ENCODE peak calls at places on chromosomes 16 and 17, in seven cellular contexts. Y is right atrium auricular region; S is T follicular helper cell; P is stimulated activated CD4-positive, alpha-beta T cell treated with anti-CD3 and anti-CD28 coated beads, Interleukin-2, amount 100 ng/mL, for 4 hours; W is NCI-H1105; L is HS-5; N is HEK293T. I is an unnamed sample.

GRCh38 chr17:40224707-40225092 is 5.6 kb downstream of the WIPF2 start:
- DNase-seq in W (no peak), Y (peak; percentile 88), S (no peak), P (no peak), L (no peak), N (no peak), I (no peak)

GRCh38 chr16:10561001-10561400 is 19.4 kb downstream of the EMP2 start:
- DNase-seq in L (no peak), Y (no peak), P (no peak), S (no peak), N (no peak), W (no peak), I (no peak)

GRCh38 chr16:1610841-1611653 is 825 bp downstream of the IFT140 start:
- DNase-seq in W (no peak), P (no peak), N (no peak), S (no peak), L (no peak), Y (no peak), I (no peak)

GRCh38 chr17:75096082-75096625 is 8.4 kb downstream of the SLC16A5 start:
- DNase-seq in P (no peak), W (no peak), L (no peak), S (no peak), Y (peak; percentile 78), N (no peak), I (no peak)

GRCh38 chr17:76004750-76005262 is 4.2 kb downstream of the CDK3 start:
- DNase-seq in Y (no peak), S (no peak), L (no peak), W (no peak), N (no peak), P (no peak), I (no peak)

GRCh38 chr17:45020354-45021138 is 30.9 kb downstream of the DCAKD start:
- DNase-seq in Y (no peak), N (no peak), L (no peak), S (no peak), P (no peak), W (no peak), I (no peak)

GRCh38 chr16:65414284-65414984 is 292.6 kb upstream of the CDH11 start:
- DNase-seq in Y (no peak), P (no peak), L (peak; percentile 79), S (no peak), W (no peak), N (no peak), I (no peak)

GRCh38 chr17:16352303-16352837 is 899 bp downstream of the CENPV start:
- DNase-seq in S (no peak), W (peak; percentile 83), Y (no peak), P (peak; percentile 21), L (no peak), N (peak; percentile 55), I (peak; percentile 78)

GRCh38 chr16:25605381-25605780 is 86.4 kb upstream of the HS3ST4 start:
- DNase-seq in Y (no peak), P (no peak), S (no peak), N (no peak), W (no peak), L (no peak), I (no peak)

GRCh38 chr17:74135391-74136167 is 67.9 kb upstream of the RPL38 start:
- DNase-seq in W (no peak), Y (no peak), L (no peak), P (no peak), N (no peak), S (no peak), I (no peak)

GRCh38 chr17:63859257-63859656 is 14.2 kb downstream of the CSH2 start:
- DNase-seq in Y (no peak), W (no peak), L (no peak), P (no peak), N (no peak), S (no peak), I (no peak)

GRCh38 chr16:66274335-66275110 is 92.0 kb upstream of the CDH5 start:
- DNase-seq in L (no peak), Y (no peak), W (no peak), N (no peak), P (no peak), S (no peak), I (peak; percentile 17)

GRCh38 chr16:53111078-53111776 is 56.4 kb downstream of the CHD9 start:
- DNase-seq in W (no peak), P (no peak), N (no peak), Y (no peak), L (no peak), S (no peak), I (no peak)

GRCh38 chr17:12089809-12090384 is 69.2 kb downstream of the MAP2K4 start:
- DNase-seq in P (no peak), N (no peak), S (no peak), Y (no peak), W (peak; percentile 1), L (peak; percentile 35), I (peak; percentile 7)

GRCh38 chr17:34769049-34769448 is 189.7 kb downstream of the TMEM132E start:
- DNase-seq in N (no peak), Y (no peak), P (no peak), L (no peak), W (no peak), S (no peak), I (no peak)

GRCh38 chr17:57684711-57685498 is 60.2 kb downstream of the CCDC182 start:
- DNase-seq in W (no peak), Y (no peak), S (no peak), N (no peak), L (no peak), P (no peak), I (no peak)

GRCh38 chr16:62963846-62964245 is 927.6 kb upstream of the CDH8 start:
- DNase-seq in P (no peak), N (no peak), Y (no peak), S (no peak), W (no peak), L (no peak), I (no peak)

GRCh38 chr16:86432691-86433090 is 77.6 kb upstream of the FOXF1 start:
- DNase-seq in S (no peak), P (no peak), L (no peak), N (no peak), W (no peak), Y (no peak), I (no peak)

GRCh38 chr16:66344533-66345145 is 21.9 kb upstream of the CDH5 start:
- DNase-seq in P (peak; percentile 14), N (no peak), S (no peak), Y (no peak), L (peak; percentile 28), W (peak; percentile 3), I (peak; percentile 26)

GRCh38 chr17:39104046-39104445 is 47.4 kb downstream of the PLXDC1 start:
- DNase-seq in N (no peak), P (no peak), S (no peak), Y (no peak), W (no peak), L (no peak), I (no peak)

GRCh38 chr16:58490100-58490499 is 9.8 kb upstream of the NDRG4 start:
- DNase-seq in N (no peak), S (no peak), P (no peak), W (no peak), Y (no peak), L (no peak), I (no peak)

GRCh38 chr17:38425744-38426143 is 2.5 kb upstream of the ARHGAP23 start:
- DNase-seq in Y (no peak), N (no peak), P (no peak), L (no peak), S (no peak), W (no peak), I (no peak)

GRCh38 chr17:55159251-55159650 is 105.5 kb upstream of the HLF start:
- DNase-seq in N (no peak), W (no peak), Y (no peak), L (no peak), P (no peak), S (no peak), I (no peak)

GRCh38 chr16:81636298-81636960 is 142.7 kb upstream of the PLCG2 start:
- DNase-seq in N (no peak), S (no peak), L (no peak), W (no peak), P (no peak), Y (no peak), I (no peak)

GRCh38 chr16:79770244-79771064 is 169.9 kb upstream of the MAF start:
- DNase-seq in W (peak; percentile 78), Y (peak; percentile 92), S (peak; percentile 47), N (peak; percentile 96), L (no peak), P (peak; percentile 40), I (peak; percentile 68)

GRCh38 chr17:64622931-64623654 is 39.0 kb downstream of the SMURF2 start:
- DNase-seq in L (peak; percentile 93), Y (no peak), W (no peak), N (no peak), P (no peak), S (no peak), I (no peak)

GRCh38 chr16:31474173-31474714 is 2.3 kb downstream of the TGFB1I1 start:
- DNase-seq in P (no peak), N (no peak), W (no peak), S (no peak), Y (no peak), L (no peak), I (no peak)

GRCh38 chr16:86051376-86052114 is 152.6 kb downstream of the IRF8 start:
- DNase-seq in Y (no peak), P (no peak), L (no peak), S (no peak), N (peak; percentile 34), W (no peak), I (no peak)

GRCh38 chr16:51508813-51509212 is 357.7 kb upstream of the SALL1 start:
- DNase-seq in L (no peak), Y (no peak), S (no peak), P (no peak), N (no peak), W (no peak), I (no peak)

GRCh38 chr17:64964796-64965195 is 45.5 kb upstream of the LRRC37A3 start:
- DNase-seq in N (no peak), S (no peak), Y (no peak), W (no peak), P (no peak), L (no peak), I (no peak)

GRCh38 chr16:57898961-57899360 is 72.0 kb downstream of the CNGB1 start:
- DNase-seq in S (no peak), Y (no peak), W (no peak), N (no peak), P (no peak), L (no peak), I (no peak)

GRCh38 chr16:31664683-31665482 is 137.2 kb downstream of the AHSP start:
- DNase-seq in P (no peak), Y (no peak), W (no peak), S (no peak), L (peak; percentile 20), N (no peak), I (no peak)

GRCh38 chr17:21511368-21512195 is 135.4 kb downstream of the KCNJ12 start:
- DNase-seq in W (peak; percentile 84), N (peak; percentile 77), Y (peak; percentile 90), L (peak; percentile 28), P (peak; percentile 52), S (peak; percentile 45), I (peak; percentile 77)

GRCh38 chr17:82076018-82076784 is 10.6 kb upstream of the DUS1L start:
- DNase-seq in L (no peak), W (no peak), N (no peak), P (no peak), S (no peak), Y (no peak), I (no peak)